ENCODE peak calls at places on chromosome 15, in ten cellular contexts. V is brain microvascular endothelial cell; Y is AG04450; X is psoas muscle; I is CD8-positive, alpha-beta T cell; D is HepG2; E is prostate gland; Z is lower lobe of right lung; R is SK-N-SH; L is Panc1. F is an unnamed sample.
A peak's percentile ranks its signal among the peaks of the same experiment; 100 is the strongest.

GRCh38 chr15:47983533-47983932 is 137.3 kb upstream of the SLC24A5 start:
- DNase-seq in V (no peak), Y (no peak), X (no peak), I (no peak), D (no peak), E (no peak), Z (no peak), R (no peak), L (no peak), F (peak; percentile 68)

GRCh38 chr15:95989392-95989791 is 341.1 kb upstream of the NR2F2 start:
- DNase-seq in V (no peak), Y (no peak), X (no peak), I (no peak), D (no peak), E (no peak), Z (no peak), R (no peak), L (no peak), F (no peak)

GRCh38 chr15:74787251-74788041 is 5.6 kb downstream of the CSK start:
- DNase-seq in V (peak; percentile 86), Y (peak; percentile 37), X (peak; percentile 76), I (peak; percentile 92), D (no peak), E (no peak), Z (peak; percentile 89), R (peak; percentile 69), L (peak; percentile 24), F (peak; percentile 88)

GRCh38 chr15:70098461-70099166 is 897 bp upstream of the TLE3 start:
- DNase-seq in V (no peak), Y (no peak), X (peak; percentile 78), I (peak; percentile 42), D (peak; percentile 86), E (no peak), Z (peak; percentile 70), R (peak; percentile 57), L (no peak), F (peak; percentile 63)

GRCh38 chr15:35107122-35107521 is 22.0 kb upstream of the NANOGP8 start:
- DNase-seq in V (no peak), Y (no peak), X (no peak), I (no peak), D (no peak), E (no peak), Z (no peak), R (no peak), L (no peak), F (no peak)

GRCh38 chr15:79041598-79042175 is 48.9 kb downstream of the RASGRF1 start:
- DNase-seq in V (no peak), Y (no peak), X (no peak), I (no peak), D (no peak), E (no peak), Z (no peak), R (peak; percentile 42), L (no peak), F (no peak)

GRCh38 chr15:33675246-33675645 is 293.1 kb upstream of the CHRM5 start:
- DNase-seq in V (peak; percentile 6), Y (no peak), X (no peak), I (no peak), D (no peak), E (no peak), Z (no peak), R (peak; percentile 46), L (peak; percentile 13), F (peak; percentile 65)

GRCh38 chr15:76802411-76802810 is 102.7 kb downstream of the SCAPER start:
- DNase-seq in V (no peak), Y (no peak), X (no peak), I (no peak), D (no peak), E (no peak), Z (no peak), R (no peak), L (no peak), F (no peak)

GRCh38 chr15:57772223-57772957 is 65.9 kb downstream of the POLR2M start:
- DNase-seq in V (peak; percentile 21), Y (no peak), X (no peak), I (no peak), D (no peak), E (no peak), Z (no peak), R (no peak), L (no peak), F (peak; percentile 62)

GRCh38 chr15:80785811-80786354 is 6.7 kb downstream of the CEMIP start:
- DNase-seq in V (no peak), Y (no peak), X (no peak), I (no peak), D (no peak), E (no peak), Z (no peak), R (no peak), L (no peak), F (no peak)

GRCh38 chr15:98286831-98287230 is 326.3 kb downstream of the ARRDC4 start:
- DNase-seq in V (no peak), Y (no peak), X (no peak), I (no peak), D (no peak), E (no peak), Z (no peak), R (no peak), L (no peak), F (no peak)

DNA sequence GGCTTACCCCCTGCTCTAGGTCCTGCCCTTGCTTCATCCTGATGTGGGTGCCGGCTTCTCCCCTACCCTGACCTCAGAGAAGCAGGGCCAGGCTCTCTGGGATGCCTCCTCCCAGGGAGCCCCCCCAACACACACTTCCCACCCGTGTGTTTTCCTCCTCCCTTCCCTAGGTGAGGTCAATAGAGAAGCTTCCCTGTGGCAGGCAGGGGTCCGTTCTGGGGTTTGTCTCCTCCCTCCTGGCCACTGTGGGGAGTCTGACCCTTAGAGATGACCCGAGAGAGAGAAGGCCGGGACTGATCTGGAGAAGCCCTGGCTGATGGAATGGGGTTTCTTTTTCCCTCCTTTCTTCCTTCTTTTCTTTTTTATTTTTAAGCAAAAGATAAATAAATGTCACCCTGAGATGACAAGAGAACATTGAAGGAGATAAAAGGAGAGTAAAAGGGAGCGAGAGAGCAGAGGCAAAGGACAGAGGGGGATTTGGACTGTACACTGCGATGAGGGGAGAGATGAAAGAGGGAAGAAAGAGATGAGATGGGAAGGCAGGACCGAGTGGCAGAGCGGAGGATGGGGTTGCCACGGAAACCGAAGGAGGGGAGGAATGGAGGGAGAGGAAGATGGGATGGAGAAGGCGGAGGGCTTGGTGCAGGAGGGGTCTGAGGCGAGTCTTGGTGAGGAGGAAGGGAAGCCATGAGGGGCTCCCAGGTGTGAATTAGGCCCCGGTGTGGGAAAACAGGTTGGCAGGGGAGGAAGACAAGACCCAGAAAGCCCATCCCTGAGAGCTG is 48.4 kb downstream of the IDH2 start:
- DNase-seq in V (no peak), Y (no peak), X (no peak), I (no peak), D (no peak), E (no peak), Z (no peak), R (no peak), L (no peak), F (no peak)
- H3K27ac ChIP-seq in V (no peak overlapping the region), Y (no peak overlapping the region), X (no peak overlapping the region), I (no peak overlapping the region), D (no peak overlapping the region), E (no peak overlapping the region), Z (peak overlapping the region; percentile 22), R (no peak overlapping the region), L (no peak overlapping the region), F (no peak overlapping the region)

DNA sequence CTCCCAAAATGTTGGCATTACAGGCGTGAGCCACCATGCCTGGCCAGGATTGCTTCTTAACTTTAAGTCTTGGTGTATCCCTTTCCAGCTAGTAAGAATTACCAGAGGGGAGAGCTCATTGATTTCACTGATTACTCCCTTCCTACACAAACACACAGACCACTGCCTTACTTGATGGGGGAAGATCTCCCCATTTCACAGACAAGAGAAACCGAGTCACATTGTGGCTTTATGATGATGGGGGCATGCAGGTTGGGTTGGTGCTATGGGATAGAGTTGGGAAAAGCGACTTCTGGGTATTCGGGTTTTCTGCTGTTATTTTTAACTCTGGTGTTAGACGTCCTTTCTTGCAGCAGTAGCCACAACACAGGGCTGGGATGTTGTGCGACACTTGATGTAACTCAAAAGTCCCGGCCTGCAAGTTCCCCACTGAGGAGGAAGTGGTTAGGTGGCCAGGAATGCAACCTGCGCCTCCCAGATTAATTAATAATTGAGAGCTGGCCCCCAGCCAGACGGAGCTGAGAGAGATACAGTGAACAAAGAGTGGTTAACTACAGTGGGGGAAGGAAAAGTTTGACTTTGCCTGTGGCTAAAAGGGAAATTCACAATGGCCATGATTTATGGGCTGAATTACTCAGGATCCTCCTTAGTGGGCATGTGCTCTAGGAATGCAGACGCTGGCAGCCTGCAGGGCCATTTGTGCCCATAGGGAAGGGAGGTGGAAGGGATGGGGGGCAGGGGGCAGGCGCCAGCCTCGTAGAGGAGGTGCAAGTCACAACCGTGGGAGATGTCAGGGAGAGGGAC is 63.6 kb downstream of the SMAD6 start:
- DNase-seq in V (no peak), Y (no peak), X (peak; percentile 31), I (no peak), D (peak; percentile 93), E (peak; percentile 90), Z (peak; percentile 88), R (peak; percentile 44), L (no peak), F (peak; percentile 97)
- H3K4me3 ChIP-seq in V (no peak overlapping the region), Y (no peak overlapping the region), X (no peak overlapping the region), I (no peak overlapping the region), D (no peak overlapping the region), E (no peak overlapping the region), Z (no peak overlapping the region), R (no peak overlapping the region), L (no peak overlapping the region), F (no peak overlapping the region)

DNA sequence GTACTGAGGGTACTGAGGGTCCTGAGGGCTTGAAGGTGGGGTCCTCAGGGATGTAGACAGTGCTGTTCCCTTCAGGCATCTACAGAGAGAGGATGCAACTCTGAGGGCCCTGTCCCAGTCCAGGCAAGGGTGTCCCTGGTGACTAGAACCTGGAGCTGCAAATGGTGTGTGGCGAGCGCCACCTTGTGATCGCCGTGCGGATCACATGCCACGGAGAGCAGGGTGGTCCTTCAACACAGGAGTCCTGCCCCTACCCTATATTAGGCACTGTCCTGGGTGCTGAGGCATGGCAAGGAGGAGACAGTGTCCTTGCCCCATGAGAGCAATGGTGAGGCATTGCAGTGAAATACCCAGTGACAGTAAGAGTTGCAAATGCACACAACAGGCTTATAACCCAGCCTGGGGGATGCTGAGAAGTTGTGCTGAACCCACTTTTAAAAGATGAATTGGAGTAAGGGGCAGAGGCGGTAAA is 23.6 kb downstream of the RHCG start:
- DNase-seq in V (peak; percentile 56), Y (peak; percentile 1), X (no peak), I (peak; percentile 18), D (peak; percentile 56), E (no peak), Z (no peak), R (peak; percentile 91), L (peak; percentile 36), F (peak; percentile 79)
- TF ChIP-seq CTCF in V (peak; percentile 90), Y (peak; percentile 67), X (peak; percentile 39), I (no peak), D (peak; percentile 98), E (peak; percentile 49), Z (peak; percentile 54), R (peak; percentile 85), L (peak; percentile 92), F (peak; percentile 93)

GRCh38 chr15:64990168-64990470 is 405 bp upstream of the SPG21 start:
- DNase-seq in V (no peak), Y (no peak), X (no peak), I (no peak), D (no peak), E (no peak), Z (no peak), R (no peak), L (no peak), F (no peak)
- H3K27ac ChIP-seq in V (peak overlapping the region; percentile 79), Y (peak overlapping the region; percentile 59), X (peak overlapping the region; percentile 97), I (peak overlapping the region; percentile 68), D (peak overlapping the region; percentile 7), E (peak overlapping the region; percentile 93), Z (peak overlapping the region; percentile 94), R (peak overlapping the region; percentile 90), L (peak overlapping the region; percentile 81), F (peak overlapping the region; percentile 95)

F was measured in A673.